ENCODE peak calls at places on chromosome 12, in six cellular contexts. N is astrocyte of the spinal cord, I is glutamatergic neuron, M is CD14-positive monocyte, E is kidney epithelial cell, W is lower lobe of right lung. G is an unnamed sample.

GRCh38 chr12:46332260-46332659 is 40.3 kb downstream of the SLC38A2 start:
- DNase-seq in M (no peak), N (peak; percentile 44), E (no peak), W (no peak), I (no peak), G (no peak)

GRCh38 chr12:26277511-26278246 is 82.3 kb downstream of the SSPN start:
- DNase-seq in I (no peak), N (peak; percentile 86), E (no peak), W (no peak), M (no peak), G (no peak)

GRCh38 chr12:44654641-44655625 is 221.2 kb downstream of the NELL2 start:
- DNase-seq in M (no peak), E (no peak), N (no peak), W (no peak), I (peak; percentile 20), G (no peak)

GRCh38 chr12:124039276-124039675 is 66.3 kb downstream of the ZNF664 start:
- DNase-seq in E (no peak), W (no peak), N (peak; percentile 79), I (no peak), M (no peak), G (no peak)

GRCh38 chr12:21353948-21354347 is 18.8 kb upstream of the IAPP start:
- DNase-seq in E (no peak), M (no peak), N (no peak), W (no peak), I (no peak), G (no peak)

GRCh38 chr12:116384629-116385485 is 107.4 kb upstream of the MED13L start:
- DNase-seq in E (no peak), N (peak; percentile 67), I (no peak), W (no peak), M (peak; percentile 52), G (no peak)

GRCh38 chr12:129193263-129193871 is 340.1 kb downstream of the GLT1D1 start:
- DNase-seq in I (peak; percentile 31), M (no peak), N (peak; percentile 30), E (no peak), W (no peak), G (no peak)

GRCh38 chr12:26245175-26245942 is 50.0 kb downstream of the SSPN start:
- DNase-seq in M (no peak), W (no peak), I (no peak), N (no peak), E (no peak), G (no peak)

GRCh38 chr12:109679716-109680520 is 33.7 kb upstream of the FAM222A start:
- DNase-seq in N (no peak), M (peak; percentile 10), I (no peak), E (no peak), W (no peak), G (no peak)

GRCh38 chr12:25054783-25055144 is 105.9 kb upstream of the BCAT1 start:
- DNase-seq in E (no peak), I (no peak), W (no peak), N (peak; percentile 58), M (peak; percentile 55), G (no peak)

DNA sequence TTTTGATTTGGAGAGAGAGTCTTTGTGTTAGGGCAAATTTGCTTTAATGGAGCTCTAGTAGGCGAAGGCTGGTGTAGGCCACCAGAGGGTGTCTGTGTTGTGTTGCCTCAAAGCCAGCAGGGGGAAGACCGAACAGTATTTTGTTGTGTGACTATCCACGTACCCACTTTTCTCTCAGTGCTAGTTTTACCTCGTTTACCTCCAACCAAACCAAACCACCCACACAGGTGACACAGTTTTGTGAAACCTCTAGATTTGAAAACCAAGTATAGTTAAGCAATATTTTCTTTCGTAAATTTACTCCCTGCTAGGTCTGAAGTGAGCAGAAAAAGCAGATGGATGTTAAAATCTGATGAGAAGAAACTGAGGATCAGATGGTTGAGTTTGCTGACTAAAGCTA is 36.3 kb upstream of the NPFF start:
- DNase-seq in W (peak; percentile 51), N (peak; percentile 78), M (peak; percentile 50), I (peak; percentile 58), E (peak; percentile 32), G (no peak)
- TF ChIP-seq CTCF in W (peak; percentile 79), N (peak; percentile 97), M (peak; percentile 79), I (peak; percentile 67), E (peak; percentile 93), G (no peak)

DNA sequence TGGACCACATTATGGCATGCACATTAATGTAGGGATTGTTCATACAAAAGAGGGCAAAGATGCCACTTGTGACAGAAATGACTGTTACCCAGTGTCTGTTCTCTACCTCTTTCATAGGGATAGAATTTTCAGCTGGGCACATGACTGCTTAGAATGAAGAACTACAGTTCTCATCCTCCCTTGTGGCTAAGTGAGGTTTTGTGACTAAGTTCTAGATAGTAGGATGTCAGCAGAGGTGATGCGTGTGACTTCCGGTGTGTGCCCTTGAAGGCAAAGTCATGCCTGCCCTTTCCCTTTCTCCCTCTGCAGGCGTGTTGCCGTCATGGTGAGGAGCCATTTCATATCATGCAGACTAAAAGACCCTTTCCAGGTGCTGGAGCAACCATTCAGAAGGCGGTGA is 99.3 kb downstream of the CACNA1C start:
- DNase-seq in N (no peak), W (no peak), M (no peak), E (no peak), I (no peak), G (no peak)
- TF ChIP-seq CTCF in N (no peak), W (no peak), M (no peak), E (no peak), I (no peak), G (no peak)

DNA sequence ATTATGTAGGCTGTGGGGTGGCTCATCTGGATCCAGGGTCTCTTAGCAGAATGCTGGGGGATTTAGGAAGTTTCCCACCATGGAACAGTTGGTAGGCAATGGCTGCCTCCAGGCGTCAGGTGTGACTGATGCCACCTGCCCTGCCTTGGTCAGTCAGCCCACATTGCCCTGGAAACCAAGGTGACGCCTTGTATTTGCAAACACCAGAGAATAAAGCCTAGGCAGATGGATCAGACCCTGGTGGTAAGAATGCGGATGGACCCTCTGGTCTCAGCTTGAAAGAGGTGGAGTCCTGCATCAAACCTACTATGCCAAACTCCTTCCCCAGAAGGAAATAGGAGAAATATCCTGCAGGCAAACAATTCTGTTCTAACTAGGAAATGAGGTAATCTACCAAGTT is 38.2 kb downstream of the NCKAP5L start:
- DNase-seq in N (no peak), W (no peak), M (no peak), I (no peak), E (no peak), G (no peak)
- TF ChIP-seq CTCF in N (no peak), W (no peak), M (no peak), I (no peak), E (no peak), G (no peak)

DNA sequence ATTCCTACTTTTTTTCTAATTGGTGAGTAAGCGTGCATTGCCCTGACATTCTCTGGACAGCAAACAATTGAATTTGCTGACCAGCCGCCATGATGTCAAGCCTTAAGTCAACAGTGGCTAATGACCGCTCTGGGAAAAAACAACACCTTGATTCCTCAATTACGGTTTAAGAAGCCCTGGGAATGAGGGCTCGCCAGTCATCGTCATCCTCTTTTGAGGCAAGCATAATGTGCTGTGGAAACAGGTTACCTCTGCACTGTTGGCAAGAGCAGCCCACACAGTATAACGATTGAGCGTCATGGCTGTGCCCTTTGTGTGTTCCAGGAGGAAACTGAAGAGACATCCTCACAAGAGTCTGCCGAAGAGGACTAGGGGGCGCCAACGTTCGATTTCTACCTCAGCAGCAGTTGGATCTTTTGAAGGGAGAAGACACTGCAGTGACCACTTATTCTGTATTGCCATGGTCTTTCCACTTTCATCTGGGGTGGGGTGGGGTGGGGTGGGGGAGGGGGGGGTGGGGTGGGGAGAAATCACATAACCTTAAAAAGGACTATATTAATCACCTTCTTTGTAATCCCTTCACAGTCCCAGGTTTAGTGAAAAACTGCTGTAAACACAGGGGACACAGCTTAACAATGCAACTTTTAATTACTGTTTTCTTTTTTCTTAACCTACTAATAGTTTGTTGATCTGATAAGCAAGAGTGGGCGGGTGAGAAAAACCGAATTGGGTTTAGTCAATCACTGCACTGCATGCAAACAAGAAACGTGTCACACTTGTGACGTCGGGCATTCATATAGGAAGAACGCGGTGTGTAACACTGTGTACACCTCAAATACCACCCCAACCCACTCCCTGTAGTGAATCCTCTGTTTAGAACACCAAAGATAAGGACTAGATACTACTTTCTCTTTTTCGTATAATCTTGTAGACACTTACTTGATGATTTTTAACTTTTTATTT is 138.9 kb downstream of the HMGA2 start:
- DNase-seq in N (peak; percentile 75), E (no peak), I (peak; percentile 56), M (peak; percentile 45), W (no peak), G (no peak)
- TF ChIP-seq CTCF in N (peak; percentile 32), E (peak; percentile 30), I (no peak), M (peak; percentile 50), W (no peak), G (no peak)

GRCh38 chr12:3835914-3836313 is 37.3 kb downstream of the PARP11 start:
- DNase-seq in I (no peak), M (no peak), E (no peak), N (no peak), W (no peak), G (no peak)

GRCh38 chr12:3838065-3838464 is 35.1 kb downstream of the PARP11 start:
- DNase-seq in M (no peak), N (no peak), E (no peak), W (no peak), I (no peak), G (no peak)

GRCh38 chr12:3834774-3835173 is 38.4 kb downstream of the PARP11 start:
- DNase-seq in M (no peak), N (no peak), I (no peak), W (no peak), E (no peak), G (no peak)

GRCh38 chr12:3836641-3837040 is 36.6 kb downstream of the PARP11 start:
- DNase-seq in E (no peak), W (no peak), M (no peak), I (no peak), N (no peak), G (no peak)

GRCh38 chr12:3837049-3837448 is 36.1 kb downstream of the PARP11 start:
- DNase-seq in M (no peak), E (no peak), N (no peak), W (no peak), I (no peak), G (no peak)
- TF ChIP-seq CTCF in M (no peak), E (no peak), N (no peak), W (no peak), I (no peak), G (no peak)